ENCODE peak calls at places on chromosomes 12 and 14, in ten cellular contexts. B is GM20000; M is stimulated activated CD8-positive, alpha-beta memory T cell treated with anti-CD3 and anti-CD28 coated beads, Interleukin-4, amount 100 ng/mL, for 4 hours; A is neural crest cell; N is iPS-NIHi11; X is stimulated activated CD4-positive, alpha-beta T cell treated with anti-CD3 and anti-CD28 coated beads, Interleukin-15, amount 100 ng/mL, for 1 hour; T is NCI-H187 treated with DMSO at 0.1 percent for 48 hours; P is RPMI8226; L is heart right ventricle; K is progenitor cell of endocrine pancreas. F is an unnamed sample.
A peak's percentile ranks its signal among the peaks of the same experiment; 100 is the strongest.

GRCh38 chr12:123787466-123787865 is 25.4 kb downstream of the DNAH10 start:
- DNase-seq in N (no peak), K (no peak), L (no peak), P (no peak), A (no peak), B (no peak), X (no peak), T (no peak), M (no peak), F (no peak)

GRCh38 chr12:51836012-51836832 is 12.3 kb downstream of the FIGNL2 start:
- DNase-seq in P (no peak), N (peak; percentile 67), M (no peak), B (no peak), A (no peak), X (no peak), L (no peak), K (no peak), T (no peak), F (no peak)

GRCh38 chr12:49868952-49869815 is 26.3 kb upstream of the BCDIN3D start:
- DNase-seq in M (no peak), B (no peak), N (no peak), K (no peak), P (peak; percentile 39), L (peak; percentile 94), A (no peak), T (peak; percentile 43), X (no peak), F (no peak)

GRCh38 chr12:39605501-39605900 is 14.1 kb downstream of the ABCD2 start:
- DNase-seq in N (no peak), A (no peak), L (no peak), K (no peak), X (no peak), B (no peak), M (no peak), T (no peak), P (no peak), F (no peak)

GRCh38 chr14:88986146-88986841 is 161.8 kb downstream of the TTC8 start:
- DNase-seq in M (no peak), N (no peak), X (no peak), L (no peak), T (no peak), P (peak; percentile 7), B (no peak), A (no peak), K (no peak), F (no peak)

GRCh38 chr14:24632761-24633160 is 1.2 kb downstream of the GZMB start:
- DNase-seq in L (no peak), K (no peak), B (no peak), X (no peak), M (no peak), N (no peak), T (no peak), P (no peak), A (no peak), F (no peak)

GRCh38 chr14:64266206-64266605 is 28.0 kb downstream of the ESR2 start:
- DNase-seq in T (no peak), M (no peak), B (no peak), X (no peak), P (peak; percentile 14), A (no peak), N (no peak), L (no peak), K (no peak), F (no peak)

GRCh38 chr12:1836854-1837411 is 16.6 kb downstream of the LRTM2 start:
- DNase-seq in T (no peak), M (no peak), N (peak; percentile 55), P (no peak), L (no peak), K (no peak), X (no peak), B (no peak), A (no peak), F (no peak)

GRCh38 chr14:106276326-106277267 is 750.2 kb downstream of the TMEM121 start:
- DNase-seq in T (no peak), M (no peak), P (no peak), N (no peak), L (no peak), A (no peak), K (no peak), X (no peak), B (no peak), F (no peak)

GRCh38 chr14:71155743-71156142 is 248.5 kb downstream of the PCNX1 start:
- DNase-seq in M (no peak), T (no peak), A (no peak), P (no peak), L (no peak), B (no peak), X (no peak), N (no peak), K (no peak), F (no peak)

GRCh38 chr14:67837011-67837624 is 17.5 kb downstream of the RAD51B start:
- DNase-seq in T (no peak), M (no peak), L (peak; percentile 75), P (peak; percentile 60), X (no peak), N (peak; percentile 26), A (peak; percentile 47), B (peak; percentile 44), K (no peak), F (no peak)

GRCh38 chr14:63678538-63678937 is 36.9 kb upstream of the WDR89 start:
- DNase-seq in A (no peak), M (no peak), P (no peak), B (no peak), T (no peak), K (no peak), X (no peak), N (no peak), L (no peak), F (no peak)

GRCh38 chr12:126874427-126875026 is 1392.4 kb upstream of the TMEM132C start:
- DNase-seq in M (peak; percentile 7), T (no peak), X (peak; percentile 22), L (peak; percentile 43), N (peak; percentile 10), K (peak; percentile 68), A (peak; percentile 66), P (peak; percentile 55), B (peak; percentile 61), F (peak; percentile 77)

GRCh38 chr12:22459872-22460490 is 84.4 kb downstream of the C2CD5 start:
- DNase-seq in X (no peak), K (no peak), L (no peak), P (peak; percentile 65), M (no peak), B (peak; percentile 21), A (no peak), N (peak; percentile 43), T (no peak), F (no peak)

GRCh38 chr12:64538146-64538545 is 72.1 kb upstream of the RASSF3 start:
- DNase-seq in X (no peak), T (no peak), L (no peak), M (no peak), N (no peak), K (no peak), P (no peak), A (no peak), B (no peak), F (no peak)

GRCh38 chr12:47741340-47741703 is 16.0 kb upstream of the ENDOU start:
- DNase-seq in T (no peak), A (no peak), K (no peak), P (peak; percentile 100), L (peak; percentile 65), X (peak; percentile 46), B (no peak), N (peak; percentile 43), M (peak; percentile 32), F (no peak)

GRCh38 chr12:30416631-30417030 is 279.0 kb downstream of the IPO8 start:
- DNase-seq in T (no peak), B (no peak), N (no peak), P (no peak), A (no peak), M (no peak), K (no peak), X (no peak), L (no peak), F (no peak)

GRCh38 chr14:26004342-26004741 is 593.5 kb downstream of the NOVA1 start:
- DNase-seq in B (no peak), X (no peak), T (no peak), N (no peak), P (no peak), A (no peak), L (no peak), K (no peak), M (no peak), F (no peak)

GRCh38 chr14:55938249-55938791 is 179.9 kb upstream of the PELI2 start:
- DNase-seq in T (no peak), K (no peak), M (no peak), N (no peak), X (no peak), L (peak; percentile 45), B (no peak), P (peak; percentile 16), A (no peak), F (no peak)

GRCh38 chr14:30998100-30998706 is 27.2 kb upstream of the AP4S1 start:
- DNase-seq in B (no peak), K (no peak), T (no peak), N (no peak), A (no peak), X (no peak), M (no peak), P (no peak), L (no peak), F (no peak)

GRCh38 chr14:103801459-103801858 is 45.9 kb downstream of the PPP1R13B start:
- DNase-seq in K (no peak), N (no peak), X (no peak), P (no peak), B (no peak), L (no peak), M (no peak), A (no peak), T (no peak), F (no peak)

GRCh38 chr14:78448483-78449094 is 278.4 kb downstream of the NRXN3 start:
- DNase-seq in X (no peak), K (peak; percentile 60), B (peak; percentile 69), A (peak; percentile 69), L (peak; percentile 36), P (peak; percentile 48), M (no peak), N (peak; percentile 78), T (no peak), F (no peak)

GRCh38 chr12:118145113-118145797 is 9.3 kb downstream of the PEBP1 start:
- DNase-seq in M (no peak), A (no peak), X (no peak), B (peak; percentile 44), K (no peak), L (no peak), P (no peak), T (no peak), N (no peak), F (no peak)

GRCh38 chr12:87383705-87384104 is 645.5 kb downstream of the C12orf50 start:
- DNase-seq in M (no peak), T (no peak), B (no peak), K (no peak), A (no peak), N (no peak), X (no peak), L (no peak), P (no peak), F (no peak)

GRCh38 chr14:103518416-103519042 is 4.1 kb downstream of the CKB start:
- DNase-seq in T (no peak), X (peak; percentile 26), N (peak; percentile 91), P (peak; percentile 54), K (peak; percentile 70), B (peak; percentile 88), A (peak; percentile 67), M (no peak), L (peak; percentile 68), F (peak; percentile 78)

GRCh38 chr12:100566887-100567637 is 6.4 kb upstream of the GAS2L3 start:
- DNase-seq in N (no peak), L (peak; percentile 27), A (no peak), T (no peak), B (peak; percentile 78), X (no peak), M (no peak), K (no peak), P (peak; percentile 20), F (no peak)

GRCh38 chr14:89673499-89674225 is 256.6 kb upstream of the FOXN3 start:
- DNase-seq in N (no peak), P (no peak), T (no peak), X (no peak), B (no peak), A (no peak), K (no peak), M (no peak), L (no peak), F (no peak)

GRCh38 chr12:16076553-16076952 is 165.4 kb downstream of the DERA start:
- DNase-seq in A (no peak), K (no peak), L (no peak), M (no peak), B (peak; percentile 39), N (peak; percentile 77), P (peak; percentile 42), T (peak; percentile 6), X (no peak), F (no peak)

F was measured in type B pancreatic cell.